ENCODE peak calls at places on chromosomes 13 and 19, in five cellular contexts. R is AG04450, I is GM23338, F is KBM-7, N is adrenal gland. S is an unnamed sample.

GRCh38 chr19:5436101-5436947 is 18.9 kb upstream of the ZNRF4 start:
- DNase-seq in R (peak), I (peak), F (no peak), N (no peak), S (no peak)

GRCh38 chr13:113605866-113606438 is 21.4 kb downstream of the TFDP1 start:
- DNase-seq in R (no peak), I (no peak), F (no peak), N (no peak), S (no peak)

GRCh38 chr19:35034588-35035382 is 4.5 kb downstream of the SCN1B start:
- DNase-seq in R (no peak), I (no peak), F (no peak), N (no peak), S (no peak)

GRCh38 chr19:23440207-23440606 is 44.9 kb upstream of the ZNF91 start:
- DNase-seq in R (no peak), I (peak), F (peak), N (no peak), S (no peak)

GRCh38 chr13:27972619-27972877 is 3.4 kb upstream of the CDX2 start:
- DNase-seq in R (no peak), I (no peak), F (no peak), N (no peak), S (no peak)

GRCh38 chr13:72970301-72970880 is 88.4 kb upstream of the KLF5 start:
- DNase-seq in R (no peak), I (no peak), F (no peak), N (no peak), S (no peak)

GRCh38 chr13:51795419-51795818 is 8.5 kb downstream of the DHRS12 start:
- DNase-seq in R (no peak), I (no peak), F (no peak), N (no peak), S (no peak)

GRCh38 chr19:41882568-41883462 is at the start of gene ARHGEF1:
- DNase-seq in R (no peak), I (peak), F (no peak), N (peak), S (no peak)

GRCh38 chr19:3266792-3267469 is 42.5 kb downstream of the CELF5 start:
- DNase-seq in R (no peak), I (no peak), F (no peak), N (no peak), S (no peak)

GRCh38 chr13:48580886-48581285 is 48.0 kb upstream of the RCBTB2 start:
- DNase-seq in R (no peak), I (no peak), F (no peak), N (no peak), S (no peak)

GRCh38 chr19:16702123-16702522 is 17.5 kb upstream of the NWD1 start:
- DNase-seq in R (peak), I (no peak), F (peak), N (no peak), S (peak)

GRCh38 chr13:51584731-51585191 is 499 bp downstream of the WDFY2 start:
- DNase-seq in R (no peak), I (peak), F (no peak), N (peak), S (no peak)

GRCh38 chr13:105598551-105598950 is 936.9 kb downstream of the EFNB2 start:
- DNase-seq in R (no peak), I (no peak), F (no peak), N (no peak), S (no peak)

GRCh38 chr19:57709616-57710015 is 612 bp upstream of the ZNF154 start:
- DNase-seq in R (no peak), I (peak), F (no peak), N (no peak), S (no peak)

GRCh38 chr19:6744381-6745288 is 5.2 kb downstream of the TRIP10 start:
- DNase-seq in R (peak), I (no peak), F (no peak), N (peak), S (peak)

GRCh38 chr13:21011378-21011777 is 50.0 kb downstream of the LATS2 start:
- DNase-seq in R (no peak), I (no peak), F (no peak), N (no peak), S (no peak)

GRCh38 chr19:14446336-14447036 is 13.4 kb downstream of the PKN1 start:
- DNase-seq in R (no peak), I (no peak), F (no peak), N (no peak), S (no peak)

GRCh38 chr13:22092791-22093545 is 422.1 kb downstream of the FGF9 start:
- DNase-seq in R (no peak), I (no peak), F (no peak), N (no peak), S (no peak)

GRCh38 chr19:1412323-1412923 is 5.0 kb downstream of the DAZAP1 start:
- DNase-seq in R (no peak), I (no peak), F (no peak), N (no peak), S (no peak)

GRCh38 chr19:42253245-42254082 is 1.5 kb downstream of the ERF start:
- DNase-seq in R (no peak), I (peak), F (peak), N (peak), S (no peak)

GRCh38 chr13:43305416-43305815 is 282.0 kb downstream of the DNAJC15 start:
- DNase-seq in R (no peak), I (no peak), F (no peak), N (no peak), S (no peak)

GRCh38 chr13:111472559-111473460 is 152.4 kb downstream of the TEX29 start:
- DNase-seq in R (no peak), I (no peak), F (no peak), N (no peak), S (no peak)